ENCODE peak calls at places on chromosomes 5 and 9, in ten cellular contexts. A, O, T, V, Q, C, P, I, R and M are unnamed samples.
A peak's percentile ranks its signal among the peaks of the same experiment; 100 is the strongest.

GRCh38 chr5:35884125-35884788 is 27.6 kb downstream of the IL7R start:
- DNase-seq in A (no peak), O (no peak), T (no peak), V (no peak), Q (no peak), C (peak; percentile 93), P (peak; percentile 72), I (no peak), R (no peak), M (peak; percentile 46)

GRCh38 chr5:59999056-59999455 is 105.5 kb upstream of the PDE4D start:
- DNase-seq in A (no peak), O (no peak), T (no peak), V (no peak), Q (no peak), C (no peak), P (no peak), I (no peak), R (no peak), M (no peak)

GRCh38 chr5:1555011-1555807 is 31.4 kb upstream of the LPCAT1 start:
- DNase-seq in A (no peak), O (peak; percentile 49), T (no peak), V (no peak), Q (peak; percentile 67), C (peak; percentile 37), P (no peak), I (no peak), R (no peak), M (no peak)

GRCh38 chr9:130835441-130836298 is 616 bp downstream of the ABL1 start:
- DNase-seq in A (no peak), O (no peak), T (peak; percentile 7), V (peak; percentile 19), Q (peak; percentile 1), C (peak; percentile 49), P (peak; percentile 54), I (no peak), R (no peak), M (no peak)

GRCh38 chr5:151786468-151786867 is 14.7 kb downstream of the G3BP1 start:
- DNase-seq in A (no peak), O (no peak), T (no peak), V (no peak), Q (no peak), C (no peak), P (no peak), I (no peak), R (no peak), M (no peak)

GRCh38 chr5:148976569-148977321 is 86.1 kb downstream of the SH3TC2 start:
- DNase-seq in A (no peak), O (no peak), T (no peak), V (no peak), Q (no peak), C (no peak), P (peak; percentile 17), I (no peak), R (no peak), M (no peak)

GRCh38 chr9:15191358-15191757 is 115.7 kb downstream of the TTC39B start:
- DNase-seq in A (no peak), O (no peak), T (no peak), V (no peak), Q (no peak), C (no peak), P (no peak), I (no peak), R (no peak), M (no peak)

GRCh38 chr9:1353291-1353690 is 303.1 kb downstream of the DMRT2 start:
- DNase-seq in A (no peak), O (no peak), T (no peak), V (no peak), Q (no peak), C (no peak), P (no peak), I (no peak), R (no peak), M (no peak)

GRCh38 chr9:115400801-115401200 is 282.8 kb upstream of the TNC start:
- DNase-seq in A (no peak), O (no peak), T (no peak), V (no peak), Q (no peak), C (no peak), P (no peak), I (no peak), R (no peak), M (no peak)

GRCh38 chr9:70315389-70315788 is 56.6 kb downstream of the SMC5 start:
- DNase-seq in A (no peak), O (no peak), T (no peak), V (no peak), Q (no peak), C (peak; percentile 60), P (no peak), I (no peak), R (no peak), M (no peak)

GRCh38 chr9:20355022-20355421 is 267.3 kb downstream of the MLLT3 start:
- DNase-seq in A (no peak), O (no peak), T (no peak), V (no peak), Q (no peak), C (peak; percentile 95), P (no peak), I (no peak), R (no peak), M (no peak)

GRCh38 chr9:88574993-88575392 is 40.0 kb downstream of the NXNL2 start:
- DNase-seq in A (no peak), O (no peak), T (no peak), V (no peak), Q (no peak), C (peak; percentile 11), P (no peak), I (no peak), R (no peak), M (no peak)

GRCh38 chr5:157926953-157927352 is 68.0 kb upstream of the CLINT1 start:
- DNase-seq in A (no peak), O (no peak), T (no peak), V (no peak), Q (no peak), C (no peak), P (no peak), I (no peak), R (no peak), M (no peak)

GRCh38 chr5:171957591-171958251 is 48.7 kb downstream of the FBXW11 start:
- DNase-seq in A (no peak), O (no peak), T (peak; percentile 12), V (peak; percentile 66), Q (no peak), C (no peak), P (no peak), I (peak; percentile 1), R (no peak), M (no peak)

GRCh38 chr5:39231705-39232525 is 12.6 kb upstream of the FYB1 start:
- DNase-seq in A (no peak), O (no peak), T (no peak), V (no peak), Q (no peak), C (peak; percentile 54), P (peak; percentile 58), I (no peak), R (no peak), M (peak; percentile 37)

GRCh38 chr9:2299156-2299842 is 284.2 kb downstream of the SMARCA2 start:
- DNase-seq in A (no peak), O (no peak), T (no peak), V (no peak), Q (peak; percentile 83), C (no peak), P (no peak), I (no peak), R (no peak), M (no peak)

GRCh38 chr9:130327781-130328348 is 62.3 kb downstream of the HMCN2 start:
- DNase-seq in A (no peak), O (no peak), T (no peak), V (no peak), Q (no peak), C (peak; percentile 43), P (no peak), I (no peak), R (no peak), M (no peak)

GRCh38 chr9:14923701-14924100 is 13.5 kb upstream of the FREM1 start:
- DNase-seq in A (no peak), O (no peak), T (no peak), V (no peak), Q (no peak), C (no peak), P (no peak), I (no peak), R (no peak), M (no peak)

GRCh38 chr9:134381671-134382505 is 55.6 kb downstream of the RXRA start:
- DNase-seq in A (no peak), O (no peak), T (no peak), V (no peak), Q (no peak), C (no peak), P (peak; percentile 63), I (no peak), R (no peak), M (no peak)

GRCh38 chr5:172502410-172502809 is 48.1 kb upstream of the SH3PXD2B start:
- DNase-seq in A (no peak), O (peak; percentile 23), T (no peak), V (no peak), Q (no peak), C (no peak), P (no peak), I (no peak), R (no peak), M (no peak)

GRCh38 chr9:119802621-119803020 is 433.4 kb upstream of the BRINP1 start:
- DNase-seq in A (no peak), O (no peak), T (no peak), V (no peak), Q (no peak), C (no peak), P (no peak), I (no peak), R (no peak), M (no peak)

GRCh38 chr5:2007906-2008437 is 125.2 kb upstream of the IRX4 start:
- DNase-seq in A (no peak), O (no peak), T (no peak), V (no peak), Q (no peak), C (no peak), P (no peak), I (no peak), R (no peak), M (no peak)

GRCh38 chr9:19665146-19665863 is 123.5 kb downstream of the SLC24A2 start:
- DNase-seq in A (no peak), O (no peak), T (no peak), V (no peak), Q (no peak), C (no peak), P (no peak), I (no peak), R (no peak), M (no peak)

GRCh38 chr5:26700759-26701384 is 337.5 kb downstream of the CDH9 start:
- DNase-seq in A (no peak), O (no peak), T (no peak), V (no peak), Q (peak; percentile 18), C (peak; percentile 70), P (no peak), I (no peak), R (peak; percentile 89), M (no peak)

GRCh38 chr5:43711496-43711895 is 108.5 kb downstream of the NNT start:
- DNase-seq in A (no peak), O (no peak), T (no peak), V (no peak), Q (no peak), C (peak; percentile 36), P (peak; percentile 11), I (no peak), R (no peak), M (no peak)

GRCh38 chr5:80269991-80270438 is 14.2 kb upstream of the SERINC5 start:
- DNase-seq in A (no peak), O (no peak), T (no peak), V (no peak), Q (no peak), C (no peak), P (no peak), I (peak; percentile 25), R (no peak), M (no peak)

GRCh38 chr9:94726495-94727191 is at the start of gene AOPEP:
- DNase-seq in A (peak; percentile 99), O (peak; percentile 99), T (peak; percentile 99), V (peak; percentile 99), Q (peak; percentile 96), C (peak; percentile 94), P (peak; percentile 92), I (peak; percentile 99), R (peak; percentile 74), M (peak; percentile 71)

GRCh38 chr5:151002250-151002649 is 18.1 kb upstream of the GPX3 start:
- DNase-seq in A (no peak), O (no peak), T (no peak), V (no peak), Q (peak; percentile 0), C (peak; percentile 51), P (peak; percentile 54), I (no peak), R (peak; percentile 25), M (no peak)